ENCODE peak calls at places on chromosomes 7 and 10, in six cellular contexts. L is right lobe of liver; F is AG04449; W is HCT116; O is endodermal cell; U is CD4-positive, alpha-beta T cell. T is an unnamed sample.

GRCh38 chr7:106126170-106126938 is 14.2 kb upstream of the SYPL1 start:
- DNase-seq in L (no peak), F (no peak), W (no peak), O (no peak), U (peak), T (no peak)

GRCh38 chr10:91901784-91902677 is 7.3 kb downstream of the FGFBP3 start:
- DNase-seq in L (no peak), F (peak), W (peak), O (no peak), U (peak), T (no peak)

GRCh38 chr7:2560175-2560695 is 1.5 kb downstream of the IQCE start:
- DNase-seq in L (no peak), F (no peak), W (no peak), O (no peak), U (no peak), T (no peak)

GRCh38 chr7:11290859-11291258 is 317.2 kb downstream of the PHF14 start:
- DNase-seq in L (no peak), F (no peak), W (no peak), O (no peak), U (no peak), T (no peak)

GRCh38 chr7:26850193-26850651 is 14.2 kb downstream of the SKAP2 start:
- DNase-seq in L (no peak), F (no peak), W (no peak), O (no peak), U (no peak), T (no peak)

GRCh38 chr10:133390597-133391248 is 3.2 kb upstream of the MTG1 start:
- DNase-seq in L (no peak), F (no peak), W (no peak), O (no peak), U (no peak), T (no peak)

GRCh38 chr7:106604303-106604918 is 56.5 kb downstream of the CCDC71L start:
- DNase-seq in L (no peak), F (no peak), W (no peak), O (no peak), U (no peak), T (no peak)

GRCh38 chr7:2438181-2438580 is 34.8 kb downstream of the CHST12 start:
- DNase-seq in L (no peak), F (no peak), W (no peak), O (no peak), U (no peak), T (no peak)

GRCh38 chr10:18073314-18073713 is 66.9 kb upstream of the CACNB2 start:
- DNase-seq in L (no peak), F (no peak), W (no peak), O (no peak), U (no peak), T (no peak)

GRCh38 chr7:137642467-137642866 is 204.3 kb downstream of the DGKI start:
- DNase-seq in L (no peak), F (peak), W (no peak), O (no peak), U (no peak), T (no peak)

GRCh38 chr7:47786557-47787248 is 161.6 kb downstream of the PKD1L1 start:
- DNase-seq in L (peak), F (peak), W (peak), O (peak), U (no peak), T (no peak)

GRCh38 chr7:102472126-102473041 is 6.3 kb downstream of the POLR2J start:
- DNase-seq in L (peak), F (no peak), W (no peak), O (peak), U (no peak), T (no peak)

GRCh38 chr10:123996302-123996701 is 97.1 kb downstream of the CHST15 start:
- DNase-seq in L (no peak), F (no peak), W (no peak), O (no peak), U (no peak), T (no peak)
- TF ChIP-seq CTCF in L (no peak), F (no peak), W (no peak), O (no peak), U (no peak), T (no peak)

DNA sequence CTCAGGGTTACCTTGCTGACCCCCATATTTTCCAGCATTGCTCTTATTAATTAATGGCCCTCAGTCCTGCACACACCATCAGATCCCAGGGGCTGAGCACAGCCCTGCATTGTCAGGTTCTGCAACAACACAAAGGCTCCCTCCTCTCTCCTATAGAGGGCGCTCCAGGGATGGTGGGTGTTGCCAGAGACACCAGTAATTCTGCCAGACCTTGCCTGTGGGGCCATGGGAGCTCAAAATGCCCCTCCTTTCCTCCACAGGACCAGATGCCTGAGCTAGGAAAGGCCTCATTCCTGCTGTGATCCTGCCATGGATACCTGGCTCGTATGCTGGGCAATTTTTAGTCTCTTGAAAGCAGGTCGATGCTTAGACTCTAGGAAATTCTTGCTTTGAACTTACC is 42.8 kb upstream of the PRSS58 start:
- DNase-seq in L (no peak), F (no peak), W (peak), O (peak), U (no peak), T (no peak)
- TF ChIP-seq CTCF in L (no peak), F (no peak), W (peak), O (peak), U (no peak), T (no peak)

GRCh38 chr7:104642551-104642950 is 314.1 kb downstream of the LHFPL3 start:
- DNase-seq in L (no peak), F (no peak), W (no peak), O (no peak), U (no peak), T (no peak)

GRCh38 chr7:104643587-104644217 is 315.3 kb downstream of the LHFPL3 start:
- DNase-seq in L (no peak), F (no peak), W (peak), O (peak), U (no peak), T (no peak)
- TF ChIP-seq CTCF in L (peak), F (peak), W (peak), O (peak), U (no peak), T (no peak)

GRCh38 chr10:43665054-43665453 is 16.4 kb upstream of the ZNF32 start:
- DNase-seq in L (no peak), F (no peak), W (no peak), O (no peak), U (no peak), T (no peak)

GRCh38 chr10:43667736-43668371 is 19.2 kb upstream of the ZNF32 start:
- DNase-seq in L (no peak), F (no peak), W (no peak), O (no peak), U (no peak), T (no peak)

GRCh38 chr10:43666551-43666950 is 17.9 kb upstream of the ZNF32 start:
- DNase-seq in L (no peak), F (no peak), W (no peak), O (no peak), U (no peak), T (no peak)

GRCh38 chr10:43671659-43672555 is 23.2 kb upstream of the ZNF32 start:
- DNase-seq in L (peak), F (no peak), W (peak), O (peak), U (peak), T (no peak)

DNA sequence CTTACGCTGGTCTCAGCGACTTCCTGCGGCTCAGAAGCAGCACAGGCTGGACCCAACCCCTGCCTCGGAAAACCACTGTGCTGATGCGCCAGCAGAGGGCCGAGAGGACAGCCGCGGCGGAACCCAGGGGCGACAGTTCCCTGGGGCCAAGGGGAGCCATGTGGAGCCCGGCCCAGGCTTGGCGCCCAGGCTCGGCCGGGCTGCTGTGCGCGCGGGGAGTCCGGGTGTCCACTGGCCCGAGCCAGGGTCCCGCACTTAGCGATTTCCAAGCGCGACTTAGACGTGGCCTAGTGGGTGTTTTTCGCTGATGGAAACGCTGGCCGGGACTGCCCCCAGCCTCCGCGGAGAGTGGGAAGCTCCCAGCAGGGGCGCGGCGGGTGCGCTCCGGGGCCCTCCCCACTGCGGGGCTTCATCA is 18.6 kb upstream of the ZNF32 start:
- DNase-seq in L (no peak), F (no peak), W (no peak), O (peak), U (no peak), T (no peak)
- TF ChIP-seq CTCF in L (no peak), F (peak), W (no peak), O (peak), U (no peak), T (no peak)

GRCh38 chr7:116162992-116163391 is 47.3 kb upstream of the TES start:
- DNase-seq in L (no peak), F (no peak), W (peak), O (no peak), U (no peak), T (no peak)
- TF ChIP-seq CTCF in L (no peak), F (no peak), W (peak), O (peak), U (no peak), T (no peak)

GRCh38 chr7:15686209-15686956 is at the start of gene MEOX2:
- DNase-seq in L (peak), F (no peak), W (no peak), O (peak), U (no peak), T (no peak)

GRCh38 chr7:15685358-15686181 is 913 bp downstream of the MEOX2 start:
- DNase-seq in L (peak), F (peak), W (no peak), O (peak), U (no peak), T (no peak)

GRCh38 chr7:15684834-15685233 is 1.6 kb downstream of the MEOX2 start:
- DNase-seq in L (no peak), F (no peak), W (no peak), O (peak), U (no peak), T (no peak)

GRCh38 chr7:15686957-15687644 is 618 bp upstream of the MEOX2 start:
- DNase-seq in L (no peak), F (no peak), W (no peak), O (peak), U (no peak), T (no peak)

GRCh38 chr7:15687645-15688025 is 1.2 kb upstream of the MEOX2 start:
- DNase-seq in L (peak), F (no peak), W (no peak), O (peak), U (no peak), T (no peak)
- TF ChIP-seq CTCF in L (no peak), F (no peak), W (no peak), O (peak), U (no peak), T (no peak)

GRCh38 chr7:20991544-20991943 is 204.9 kb upstream of the SP8 start:
- DNase-seq in L (no peak), F (no peak), W (no peak), O (peak), U (no peak), T (no peak)
- TF ChIP-seq CTCF in L (no peak), F (no peak), W (peak), O (peak), U (no peak), T (no peak)

GRCh38 chr10:98414578-98414931 is 427 bp downstream of the PYROXD2 start:
- DNase-seq in L (no peak), F (no peak), W (no peak), O (no peak), U (no peak), T (no peak)

GRCh38 chr10:98415710-98416077 is 712 bp upstream of the PYROXD2 start:
- DNase-seq in L (no peak), F (no peak), W (no peak), O (no peak), U (no peak), T (no peak)

GRCh38 chr10:98416989-98417388 is 2.0 kb upstream of the PYROXD2 start:
- DNase-seq in L (no peak), F (no peak), W (no peak), O (no peak), U (no peak), T (no peak)

GRCh38 chr10:98416589-98416988 is 1.6 kb upstream of the PYROXD2 start:
- DNase-seq in L (no peak), F (no peak), W (no peak), O (no peak), U (no peak), T (no peak)

DNA sequence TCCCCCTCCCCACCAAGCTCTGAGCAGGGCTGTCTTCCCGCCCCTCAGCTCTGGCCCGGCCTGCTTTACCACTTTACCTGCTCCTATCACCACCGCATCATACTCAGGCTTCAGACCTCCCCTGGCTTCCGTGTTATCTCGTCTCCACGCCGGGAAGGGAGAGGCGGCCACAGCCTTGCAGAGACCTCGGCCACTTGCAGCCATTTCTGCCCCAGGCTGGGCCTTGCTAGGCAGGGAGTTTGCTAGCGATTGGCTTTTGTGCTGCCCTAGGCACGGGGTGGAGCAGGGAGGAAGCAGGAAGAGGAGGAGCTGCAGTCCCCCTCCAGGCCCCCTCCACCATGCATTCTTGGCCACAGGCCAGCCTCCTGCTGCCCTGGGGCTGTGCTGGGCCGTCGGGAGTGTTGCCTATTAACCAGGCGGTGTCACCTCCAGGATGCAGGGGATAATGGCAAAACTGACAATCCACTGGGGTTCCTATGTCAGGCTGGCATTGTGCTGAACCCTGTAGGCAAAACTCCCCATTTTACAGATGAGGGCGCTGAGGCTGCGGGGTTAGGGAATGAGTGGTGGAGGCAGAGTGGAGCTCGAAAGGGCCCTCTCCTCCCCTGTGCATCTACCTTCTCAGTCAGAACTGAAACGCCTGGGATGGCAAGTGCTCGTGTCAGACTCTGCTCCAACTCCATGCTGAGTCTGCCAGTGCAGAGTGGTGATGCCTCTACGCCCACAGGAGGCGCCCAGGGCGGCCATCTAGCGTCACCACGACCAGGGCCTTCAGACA is at the start of gene PYROXD2:
- DNase-seq in L (peak), F (peak), W (peak), O (peak), U (peak), T (no peak)
- TF ChIP-seq CTCF in L (no peak), F (no peak), W (no peak), O (no peak), U (no peak), T (no peak)

GRCh38 chr10:43230909-43231522 is 35.8 kb downstream of the RASGEF1A start:
- DNase-seq in L (peak), F (no peak), W (no peak), O (peak), U (no peak), T (no peak)

GRCh38 chr10:43227911-43228782 is 38.7 kb downstream of the RASGEF1A start:
- DNase-seq in L (peak), F (no peak), W (no peak), O (peak), U (no peak), T (no peak)

GRCh38 chr10:43228783-43229207 is 38.1 kb downstream of the RASGEF1A start:
- DNase-seq in L (no peak), F (no peak), W (no peak), O (peak), U (no peak), T (no peak)

GRCh38 chr10:43230101-43230908 is 36.6 kb downstream of the RASGEF1A start:
- DNase-seq in L (peak), F (no peak), W (no peak), O (peak), U (no peak), T (no peak)

DNA sequence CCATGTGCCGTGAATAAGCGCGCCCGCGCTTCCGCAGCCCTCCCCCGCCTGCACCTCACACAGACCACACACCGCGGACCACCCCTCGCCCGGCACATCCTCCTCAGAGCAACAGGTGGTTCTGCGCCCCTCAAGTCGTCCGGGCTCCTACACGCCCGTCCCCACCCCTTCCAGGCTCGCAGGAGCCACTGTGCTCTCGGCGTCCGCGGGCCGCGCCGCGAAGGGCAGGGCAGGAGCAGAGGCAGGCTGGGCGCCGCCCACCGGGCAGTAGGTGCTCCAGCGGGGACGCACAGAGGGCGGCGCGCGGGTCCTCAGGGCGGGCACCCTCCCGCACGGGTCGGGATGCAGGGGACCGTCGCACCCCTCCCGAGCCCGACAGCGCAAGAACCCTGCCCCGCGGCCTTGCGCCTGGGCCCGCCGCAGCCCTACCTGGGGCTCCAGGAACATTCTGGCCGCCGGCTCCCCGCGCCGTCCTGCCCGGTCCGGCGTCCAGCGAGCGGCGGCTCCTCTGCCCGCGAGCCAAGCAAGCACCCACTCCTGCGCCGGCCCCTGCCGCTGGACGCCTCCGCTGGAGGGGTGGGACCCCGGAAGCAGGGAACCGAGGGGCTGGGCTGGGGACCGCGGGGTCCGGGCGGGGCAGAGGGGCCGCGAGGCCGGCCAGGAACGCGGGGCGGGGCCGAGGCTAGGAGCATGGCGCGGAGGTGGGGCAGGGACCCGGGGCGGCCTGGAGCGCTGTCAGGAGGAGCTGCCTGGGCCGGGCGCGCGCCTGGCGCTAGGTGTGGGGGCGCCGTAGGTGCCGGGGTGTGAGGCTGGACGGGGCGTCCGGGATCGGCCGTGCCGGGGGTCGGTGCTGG is 37.4 kb downstream of the RASGEF1A start:
- DNase-seq in L (peak), F (no peak), W (no peak), O (peak), U (peak), T (no peak)
- TF ChIP-seq CTCF in L (no peak), F (no peak), W (no peak), O (peak), U (no peak), T (no peak)